ENCODE peak calls at places on chromosome X, in six cellular contexts. One of them, this sample, is unnamed.

GRCh38 chrX:138897621-138898492 is 186.3 kb upstream of the FGF13 start:
- DNase-seq in OCI-LY7: no peak
- DNase-seq in IMR-90: no peak
- DNase-seq in fibroblast of lung: no peak
- DNase-seq in keratinocyte: peak; percentile 58
- DNase-seq in GM12878: no peak
- DNase-seq in this sample: peak; percentile 35

GRCh38 chrX:108264376-108264775 is 172.8 kb downstream of the ATG4A start:
- DNase-seq in fibroblast of lung: no peak
- DNase-seq in IMR-90: no peak
- DNase-seq in OCI-LY7: no peak
- DNase-seq in GM12878: no peak
- DNase-seq in keratinocyte: no peak
- DNase-seq in this sample: no peak

GRCh38 chrX:107827137-107827831 is 1.6 kb downstream of the MID2 start:
- DNase-seq in GM12878: no peak
- DNase-seq in OCI-LY7: no peak
- DNase-seq in IMR-90: no peak
- DNase-seq in fibroblast of lung: no peak
- DNase-seq in keratinocyte: no peak
- DNase-seq in this sample: peak; percentile 4

GRCh38 chrX:135477576-135477975 is 42.9 kb upstream of the INTS6L start:
- DNase-seq in GM12878: no peak
- DNase-seq in IMR-90: peak; percentile 49
- DNase-seq in keratinocyte: no peak
- DNase-seq in OCI-LY7: peak; percentile 24
- DNase-seq in fibroblast of lung: peak; percentile 68
- DNase-seq in this sample: peak; percentile 61

GRCh38 chrX:32778965-32779364 is 432.4 kb downstream of the DMD start:
- DNase-seq in IMR-90: no peak
- DNase-seq in GM12878: no peak
- DNase-seq in keratinocyte: no peak
- DNase-seq in fibroblast of lung: peak; percentile 1
- DNase-seq in OCI-LY7: no peak
- DNase-seq in this sample: no peak

GRCh38 chrX:51408462-51408861 is 75.8 kb downstream of the NUDT10 start:
- DNase-seq in fibroblast of lung: no peak
- DNase-seq in OCI-LY7: no peak
- DNase-seq in IMR-90: no peak
- DNase-seq in GM12878: no peak
- DNase-seq in keratinocyte: no peak
- DNase-seq in this sample: no peak

GRCh38 chrX:35622601-35623000 is 175.5 kb upstream of the MAGEB16 start:
- DNase-seq in GM12878: no peak
- DNase-seq in keratinocyte: no peak
- DNase-seq in fibroblast of lung: no peak
- DNase-seq in IMR-90: no peak
- DNase-seq in OCI-LY7: no peak
- DNase-seq in this sample: no peak

GRCh38 chrX:38514014-38514854 is 47.1 kb upstream of the TSPAN7 start:
- DNase-seq in IMR-90: no peak
- DNase-seq in fibroblast of lung: no peak
- DNase-seq in GM12878: no peak
- DNase-seq in keratinocyte: no peak
- DNase-seq in OCI-LY7: no peak
- DNase-seq in this sample: no peak

GRCh38 chrX:49838374-49838773 is 9.3 kb downstream of the PAGE4 start:
- DNase-seq in fibroblast of lung: peak; percentile 20
- DNase-seq in GM12878: no peak
- DNase-seq in IMR-90: peak; percentile 15
- DNase-seq in keratinocyte: no peak
- DNase-seq in OCI-LY7: peak; percentile 10
- DNase-seq in this sample: peak; percentile 20

GRCh38 chrX:134365923-134366322 is 94.0 kb upstream of the HPRT1 start:
- DNase-seq in GM12878: no peak
- DNase-seq in fibroblast of lung: no peak
- DNase-seq in OCI-LY7: no peak
- DNase-seq in keratinocyte: peak; percentile 19
- DNase-seq in IMR-90: no peak
- DNase-seq in this sample: peak; percentile 37

GRCh38 chrX:72028701-72029470 is 102.8 kb downstream of the RTL5 start:
- DNase-seq in fibroblast of lung: no peak
- DNase-seq in keratinocyte: no peak
- DNase-seq in OCI-LY7: no peak
- DNase-seq in GM12878: no peak
- DNase-seq in IMR-90: no peak
- DNase-seq in this sample: no peak

GRCh38 chrX:42519666-42520231 is 258.2 kb downstream of the PPP1R2C start:
- DNase-seq in keratinocyte: no peak
- DNase-seq in OCI-LY7: no peak
- DNase-seq in IMR-90: peak; percentile 17
- DNase-seq in fibroblast of lung: peak; percentile 47
- DNase-seq in GM12878: no peak
- DNase-seq in this sample: peak; percentile 51

GRCh38 chrX:55099162-55099561 is 10.3 kb downstream of the PAGE2 start:
- DNase-seq in fibroblast of lung: no peak
- DNase-seq in IMR-90: no peak
- DNase-seq in keratinocyte: no peak
- DNase-seq in GM12878: no peak
- DNase-seq in OCI-LY7: no peak
- DNase-seq in this sample: no peak

GRCh38 chrX:44970709-44971108 is 97.7 kb downstream of the KDM6A start:
- DNase-seq in keratinocyte: no peak
- DNase-seq in fibroblast of lung: no peak
- DNase-seq in GM12878: no peak
- DNase-seq in IMR-90: no peak
- DNase-seq in OCI-LY7: no peak
- DNase-seq in this sample: no peak

GRCh38 chrX:130628522-130628921 is 226.7 kb downstream of the RBMX2 start:
- DNase-seq in fibroblast of lung: no peak
- DNase-seq in GM12878: no peak
- DNase-seq in OCI-LY7: no peak
- DNase-seq in IMR-90: no peak
- DNase-seq in keratinocyte: no peak
- DNase-seq in this sample: no peak

GRCh38 chrX:49627030-49627777 is 28.4 kb downstream of the GAGE1 start:
- DNase-seq in keratinocyte: no peak
- DNase-seq in fibroblast of lung: no peak
- DNase-seq in OCI-LY7: no peak
- DNase-seq in IMR-90: no peak
- DNase-seq in GM12878: no peak
- DNase-seq in this sample: peak; percentile 1

GRCh38 chrX:46029777-46030176 is 515.4 kb downstream of the ZNF674 start:
- DNase-seq in OCI-LY7: no peak
- DNase-seq in keratinocyte: no peak
- DNase-seq in GM12878: no peak
- DNase-seq in fibroblast of lung: no peak
- DNase-seq in IMR-90: no peak
- DNase-seq in this sample: peak; percentile 14

GRCh38 chrX:97547873-97548578 is 664.3 kb downstream of the RPA4 start:
- DNase-seq in fibroblast of lung: peak; percentile 6
- DNase-seq in GM12878: no peak
- DNase-seq in OCI-LY7: no peak
- DNase-seq in keratinocyte: no peak
- DNase-seq in IMR-90: peak; percentile 39
- DNase-seq in this sample: no peak

GRCh38 chrX:72180539-72180938 is 1.0 kb upstream of the PIN4 start:
- DNase-seq in GM12878: no peak
- DNase-seq in OCI-LY7: peak; percentile 5
- DNase-seq in keratinocyte: no peak
- DNase-seq in fibroblast of lung: no peak
- DNase-seq in IMR-90: no peak
- DNase-seq in this sample: no peak

GRCh38 chrX:3046253-3046909 is 5.1 kb downstream of the ARSF start:
- DNase-seq in keratinocyte: no peak
- DNase-seq in OCI-LY7: no peak
- DNase-seq in IMR-90: no peak
- DNase-seq in fibroblast of lung: no peak
- DNase-seq in GM12878: no peak
- DNase-seq in this sample: no peak
- H2AFZ ChIP-seq in keratinocyte: no peak overlapping the region
- H2AFZ ChIP-seq in OCI-LY7: no peak overlapping the region
- H2AFZ ChIP-seq in IMR-90: no peak overlapping the region
- H2AFZ ChIP-seq in fibroblast of lung: no peak overlapping the region
- H2AFZ ChIP-seq in GM12878: no peak overlapping the region
- H2AFZ ChIP-seq in this sample: no peak overlapping the region

GRCh38 chrX:29902004-29902403 is 313.4 kb upstream of the MAGEB2 start:
- DNase-seq in fibroblast of lung: no peak
- DNase-seq in keratinocyte: no peak
- DNase-seq in IMR-90: no peak
- DNase-seq in GM12878: no peak
- DNase-seq in OCI-LY7: no peak
- DNase-seq in this sample: no peak

GRCh38 chrX:29903365-29903764 is 312.0 kb upstream of the MAGEB2 start:
- DNase-seq in keratinocyte: no peak
- DNase-seq in fibroblast of lung: peak; percentile 38
- DNase-seq in GM12878: no peak
- DNase-seq in IMR-90: peak; percentile 7
- DNase-seq in OCI-LY7: no peak
- DNase-seq in this sample: no peak
- TF ChIP-seq CTCF in keratinocyte: no peak
- TF ChIP-seq CTCF in fibroblast of lung: peak; percentile 50
- TF ChIP-seq CTCF in GM12878: peak; percentile 24
- TF ChIP-seq CTCF in IMR-90: peak; percentile 58
- TF ChIP-seq CTCF in OCI-LY7: peak; percentile 23
- TF ChIP-seq CTCF in this sample: peak; percentile 51

DNA sequence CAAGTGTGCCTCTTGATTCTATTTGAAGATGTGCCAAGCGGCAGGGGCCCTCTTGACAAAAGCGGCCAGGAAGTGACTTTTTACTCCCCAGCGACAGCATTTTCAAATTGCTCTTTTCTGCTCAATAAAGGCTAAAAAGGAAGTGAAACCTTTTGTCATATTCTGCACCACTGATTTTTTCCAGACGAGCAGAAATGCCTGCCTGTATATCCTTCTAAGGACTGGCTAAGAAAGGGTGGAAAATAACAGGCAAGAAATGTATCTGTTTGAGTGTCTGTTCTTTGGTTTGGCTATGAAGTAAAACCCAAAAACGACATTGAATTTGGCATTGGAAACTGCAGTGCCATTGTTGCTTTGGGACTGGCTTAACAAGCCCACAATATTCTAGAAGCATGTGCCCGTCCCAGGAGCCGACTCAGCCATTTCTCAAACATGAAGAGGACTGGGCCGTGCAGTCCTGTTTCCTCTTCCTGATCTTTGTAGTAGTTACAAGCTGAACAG is 25.5 kb downstream of the TMSB4X start:
- DNase-seq in OCI-LY7: peak; percentile 80
- DNase-seq in keratinocyte: no peak
- DNase-seq in GM12878: peak; percentile 90
- DNase-seq in fibroblast of lung: no peak
- DNase-seq in IMR-90: no peak
- DNase-seq in this sample: no peak
- H2AFZ ChIP-seq in OCI-LY7: no peak overlapping the region
- H2AFZ ChIP-seq in keratinocyte: no peak overlapping the region
- H2AFZ ChIP-seq in GM12878: no peak overlapping the region
- H2AFZ ChIP-seq in fibroblast of lung: no peak overlapping the region
- H2AFZ ChIP-seq in IMR-90: no peak overlapping the region
- H2AFZ ChIP-seq in this sample: peak overlapping the region; percentile 4

DNA sequence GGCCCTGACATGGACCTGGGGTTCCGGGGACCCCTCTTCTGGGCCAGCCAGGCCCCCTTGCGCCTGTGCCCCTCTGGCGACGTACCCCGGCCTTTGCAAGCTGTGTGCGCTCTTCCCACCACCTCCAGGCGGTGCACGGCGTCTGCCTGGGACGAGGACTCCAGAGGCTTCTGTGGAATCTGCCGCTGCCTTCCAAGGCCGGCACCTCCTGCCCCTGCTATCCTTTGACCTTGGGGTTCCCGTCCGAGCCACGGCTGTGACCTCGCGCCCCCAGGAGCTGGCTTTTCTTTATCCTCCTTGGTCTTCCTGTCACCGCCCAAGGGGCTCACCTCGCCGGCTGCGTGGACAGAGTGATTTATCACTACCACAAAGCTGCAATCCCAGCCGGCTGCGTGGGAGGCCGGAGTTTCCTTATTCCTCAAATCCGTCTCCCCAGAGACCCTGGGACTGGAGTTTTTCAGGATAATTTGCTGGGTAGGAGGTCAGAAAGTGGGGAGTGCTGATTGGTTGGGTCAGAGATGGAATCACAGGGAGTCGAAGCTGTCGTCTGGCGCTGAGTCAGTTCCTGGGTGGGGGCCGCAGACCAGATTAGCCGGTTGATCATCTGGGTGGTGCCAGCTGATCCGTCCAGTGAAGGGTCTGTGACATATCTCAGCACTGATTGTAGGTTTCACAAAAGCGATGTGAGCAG is 19.9 kb upstream of the PLCXD1 start:
- DNase-seq in GM12878: no peak
- DNase-seq in keratinocyte: no peak
- DNase-seq in fibroblast of lung: peak; percentile 28
- DNase-seq in IMR-90: peak; percentile 23
- DNase-seq in OCI-LY7: no peak
- DNase-seq in this sample: peak; percentile 24
- TF ChIP-seq CTCF in GM12878: no peak
- TF ChIP-seq CTCF in keratinocyte: no peak
- TF ChIP-seq CTCF in fibroblast of lung: no peak
- TF ChIP-seq CTCF in IMR-90: no peak
- TF ChIP-seq CTCF in OCI-LY7: no peak
- TF ChIP-seq CTCF in this sample: no peak

GRCh38 chrX:104318330-104319009 is 63.7 kb upstream of the ESX1 start:
- DNase-seq in IMR-90: peak; percentile 57
- DNase-seq in OCI-LY7: no peak
- DNase-seq in GM12878: no peak
- DNase-seq in keratinocyte: peak; percentile 54
- DNase-seq in fibroblast of lung: peak; percentile 23
- DNase-seq in this sample: peak; percentile 88
- H2AFZ ChIP-seq in IMR-90: no peak overlapping the region
- H2AFZ ChIP-seq in OCI-LY7: no peak overlapping the region
- H2AFZ ChIP-seq in GM12878: no peak overlapping the region
- H2AFZ ChIP-seq in keratinocyte: no peak overlapping the region
- H2AFZ ChIP-seq in fibroblast of lung: no peak overlapping the region
- H2AFZ ChIP-seq in this sample: peak overlapping the region; percentile 40

This sample was measured in mammary epithelial cell.